ENCODE peak calls at places on chromosomes 12 and 14, in seven cellular contexts. T, C, P, V, I, O and Q are unnamed samples.

GRCh38 chr14:104176611-104177010 is 38.2 kb downstream of the KIF26A start:
- DNase-seq in T (no peak), C (no peak), P (no peak), V (no peak), I (no peak), O (no peak), Q (no peak)

GRCh38 chr14:85142982-85143381 is 387.0 kb upstream of the FLRT2 start:
- DNase-seq in T (no peak), C (no peak), P (no peak), V (no peak), I (no peak), O (no peak), Q (no peak)

GRCh38 chr12:67222302-67222701 is 46.9 kb upstream of the CAND1 start:
- DNase-seq in T (no peak), C (peak; percentile 45), P (no peak), V (peak; percentile 8), I (peak; percentile 6), O (peak; percentile 41), Q (no peak)

GRCh38 chr12:129570796-129571400 is 332.9 kb downstream of the TMEM132D start:
- DNase-seq in T (no peak), C (no peak), P (no peak), V (no peak), I (peak; percentile 2), O (no peak), Q (no peak)

GRCh38 chr12:62371661-62372060 is 95.0 kb upstream of the MON2 start:
- DNase-seq in T (no peak), C (no peak), P (no peak), V (no peak), I (peak; percentile 4), O (no peak), Q (no peak)

GRCh38 chr12:3935078-3935477 is 61.9 kb upstream of the PARP11 start:
- DNase-seq in T (no peak), C (no peak), P (no peak), V (no peak), I (no peak), O (no peak), Q (no peak)

GRCh38 chr12:570237-570925 is 92.9 kb downstream of the NINJ2 start:
- DNase-seq in T (no peak), C (peak; percentile 86), P (peak; percentile 87), V (no peak), I (peak; percentile 78), O (peak; percentile 70), Q (peak; percentile 99)

GRCh38 chr14:38357557-38357956 is 101.7 kb upstream of the CLEC14A start:
- DNase-seq in T (no peak), C (no peak), P (peak; percentile 90), V (no peak), I (peak; percentile 85), O (no peak), Q (peak; percentile 62)

GRCh38 chr12:92953747-92954146 is 24.7 kb upstream of the EEA1 start:
- DNase-seq in T (no peak), C (peak; percentile 28), P (no peak), V (no peak), I (no peak), O (no peak), Q (no peak)

GRCh38 chr12:109542014-109542413 is 31.3 kb downstream of the MMAB start:
- DNase-seq in T (no peak), C (peak; percentile 58), P (peak; percentile 30), V (no peak), I (peak; percentile 70), O (no peak), Q (peak; percentile 92)

GRCh38 chr14:104341532-104342434 is 203.4 kb downstream of the KIF26A start:
- DNase-seq in T (no peak), C (no peak), P (no peak), V (peak; percentile 44), I (no peak), O (peak; percentile 92), Q (peak; percentile 62)

GRCh38 chr14:59208224-59208814 is 19.9 kb downstream of the DAAM1 start:
- DNase-seq in T (peak; percentile 65), C (peak; percentile 61), P (peak; percentile 28), V (no peak), I (peak; percentile 89), O (no peak), Q (peak; percentile 88)

GRCh38 chr12:15688202-15688736 is 100.9 kb downstream of the EPS8 start:
- DNase-seq in T (no peak), C (no peak), P (no peak), V (no peak), I (no peak), O (no peak), Q (no peak)

GRCh38 chr12:88339254-88339949 is 197.3 kb downstream of the TMTC3 start:
- DNase-seq in T (no peak), C (peak; percentile 87), P (peak; percentile 85), V (no peak), I (peak; percentile 88), O (no peak), Q (no peak)

GRCh38 chr12:53169644-53170043 is 10.9 kb upstream of the ZNF740 start:
- DNase-seq in T (no peak), C (no peak), P (no peak), V (no peak), I (no peak), O (no peak), Q (peak; percentile 64)

GRCh38 chr12:97957109-97957508 is 494.5 kb downstream of the RMST start:
- DNase-seq in T (no peak), C (no peak), P (no peak), V (no peak), I (no peak), O (no peak), Q (no peak)

GRCh38 chr12:108082506-108082905 is 46.6 kb upstream of the WSCD2 start:
- DNase-seq in T (no peak), C (no peak), P (no peak), V (no peak), I (no peak), O (no peak), Q (no peak)

GRCh38 chr12:88142610-88142991 is 494 bp downstream of the TMTC3 start:
- DNase-seq in T (no peak), C (peak; percentile 58), P (no peak), V (peak; percentile 24), I (no peak), O (peak; percentile 40), Q (no peak)

GRCh38 chr12:12872139-12872933 is 19.0 kb upstream of the GPRC5A start:
- DNase-seq in T (no peak), C (peak; percentile 98), P (peak; percentile 64), V (no peak), I (peak; percentile 90), O (no peak), Q (peak; percentile 62)

GRCh38 chr12:12872934-12873275 is 18.5 kb upstream of the GPRC5A start:
- DNase-seq in T (no peak), C (peak; percentile 86), P (no peak), V (no peak), I (peak; percentile 75), O (no peak), Q (peak; percentile 66)

GRCh38 chr12:12877145-12877544 is 14.2 kb upstream of the GPRC5A start:
- DNase-seq in T (no peak), C (no peak), P (no peak), V (no peak), I (no peak), O (no peak), Q (no peak)

GRCh38 chr12:12871587-12872138 is 19.7 kb upstream of the GPRC5A start:
- DNase-seq in T (no peak), C (no peak), P (no peak), V (no peak), I (no peak), O (no peak), Q (no peak)

GRCh38 chr12:12874014-12874413 is 17.3 kb upstream of the GPRC5A start:
- DNase-seq in T (no peak), C (no peak), P (no peak), V (no peak), I (no peak), O (no peak), Q (no peak)
- H3K4me2 ChIP-seq in T (no peak overlapping the region), C (no peak overlapping the region), P (no peak overlapping the region), V (no peak overlapping the region), I (peak overlapping the region; percentile 80), O (no peak overlapping the region), Q (no peak overlapping the region)

GRCh38 chr14:94904636-94905035 is 134.7 kb upstream of the GSC start:
- DNase-seq in T (no peak), C (no peak), P (no peak), V (no peak), I (peak; percentile 58), O (peak; percentile 32), Q (no peak)
- H3K27ac ChIP-seq in T (no peak overlapping the region), C (no peak overlapping the region), P (no peak overlapping the region), V (no peak overlapping the region), I (no peak overlapping the region), O (peak overlapping the region; percentile 52), Q (no peak overlapping the region)

DNA sequence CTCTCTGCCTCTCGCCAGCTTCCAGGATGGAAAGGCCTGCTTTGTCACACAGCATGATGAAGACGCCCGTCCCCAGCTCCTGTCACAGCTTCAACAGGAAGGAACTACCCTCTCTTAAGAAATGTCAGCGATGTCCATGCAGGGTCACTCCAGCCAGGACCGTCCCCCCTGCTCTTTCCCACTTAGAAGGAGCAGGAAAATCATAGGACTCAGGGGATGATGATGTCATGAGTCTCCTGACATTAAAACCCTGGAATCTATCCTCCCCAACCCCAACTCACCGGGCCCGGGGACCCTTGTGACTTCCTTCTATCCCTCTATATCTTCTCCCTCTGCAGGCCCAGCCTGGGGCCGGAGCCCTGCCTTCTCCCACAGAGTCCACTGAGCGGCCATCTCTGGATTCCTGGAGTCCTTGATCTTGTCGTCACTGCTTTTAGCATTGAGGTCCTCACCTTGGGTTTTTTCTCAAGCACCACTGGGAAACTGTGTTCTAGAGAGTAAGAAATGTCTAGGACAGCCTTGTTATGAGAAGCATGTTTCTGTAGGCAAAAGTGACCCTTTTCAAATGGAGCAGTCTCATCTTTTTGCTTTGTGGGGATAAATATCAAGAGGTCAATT is 42.8 kb upstream of the P2RX7 start:
- DNase-seq in T (no peak), C (no peak), P (no peak), V (no peak), I (no peak), O (no peak), Q (no peak)
- H3K4me2 ChIP-seq in T (no peak overlapping the region), C (no peak overlapping the region), P (no peak overlapping the region), V (no peak overlapping the region), I (no peak overlapping the region), O (no peak overlapping the region), Q (no peak overlapping the region)

GRCh38 chr14:89615421-89615820 is 198.4 kb upstream of the FOXN3 start:
- DNase-seq in T (no peak), C (no peak), P (no peak), V (peak; percentile 13), I (peak; percentile 37), O (no peak), Q (no peak)

GRCh38 chr14:89616425-89617141 is 199.6 kb upstream of the FOXN3 start:
- DNase-seq in T (no peak), C (no peak), P (peak; percentile 46), V (peak; percentile 67), I (no peak), O (no peak), Q (peak; percentile 86)

GRCh38 chr14:89618309-89618708 is 201.3 kb upstream of the FOXN3 start:
- DNase-seq in T (no peak), C (no peak), P (peak; percentile 53), V (peak; percentile 28), I (no peak), O (no peak), Q (peak; percentile 87)

GRCh38 chr14:89617471-89618291 is 200.6 kb upstream of the FOXN3 start:
- DNase-seq in T (no peak), C (no peak), P (peak; percentile 66), V (peak; percentile 63), I (peak; percentile 66), O (peak; percentile 60), Q (peak; percentile 94)

DNA sequence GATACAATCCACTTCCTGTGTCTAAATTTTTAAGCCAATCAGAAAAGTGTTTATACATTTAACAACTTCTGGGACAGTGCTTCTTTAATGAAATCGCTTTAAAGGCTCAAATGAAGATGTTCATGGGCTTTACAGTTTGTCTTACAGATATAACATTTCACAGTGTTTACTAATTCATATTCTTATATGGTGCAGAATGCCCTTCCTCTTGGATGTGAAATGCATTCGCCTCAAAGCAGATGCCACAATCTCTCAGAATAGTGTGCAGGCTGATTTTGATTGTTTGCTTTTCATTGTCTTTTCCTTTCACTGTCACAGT is 200.1 kb upstream of the FOXN3 start:
- DNase-seq in T (no peak), C (no peak), P (no peak), V (no peak), I (no peak), O (no peak), Q (no peak)
- H3K27ac ChIP-seq in T (peak overlapping the region; percentile 74), C (no peak overlapping the region), P (peak overlapping the region; percentile 84), V (peak overlapping the region; percentile 74), I (peak overlapping the region; percentile 91), O (no peak overlapping the region), Q (peak overlapping the region; percentile 79)